ENCODE peak calls at places on chromosomes 4 and X, in nine cellular contexts. T is pancreas, S is WERI-Rb-1, F is cardiac fibroblast, Q is foreskin fibroblast, X is sigmoid colon, E is dorsolateral prefrontal cortex, R is transverse colon, U is neural progenitor cell. Y is an unnamed sample.

GRCh38 chrX:106039920-106040319 is 1.4 kb upstream of the SERPINA7 start:
- DNase-seq in T (no peak), S (no peak), F (peak; percentile 2), Q (no peak), X (no peak), E (no peak), R (no peak), U (peak; percentile 39), Y (no peak)

GRCh38 chrX:17511556-17511955 is 136.6 kb downstream of the NHS start:
- DNase-seq in T (no peak), S (no peak), F (no peak), Q (no peak), X (no peak), E (no peak), R (no peak), U (no peak), Y (peak; percentile 46)

GRCh38 chr4:52588771-52589591 is 70.1 kb downstream of the USP46 start:
- DNase-seq in T (no peak), S (no peak), F (peak; percentile 92), Q (peak; percentile 74), X (no peak), E (no peak), R (no peak), U (no peak), Y (peak; percentile 67)

GRCh38 chr4:21688596-21689265 is 259.8 kb downstream of the KCNIP4 start:
- DNase-seq in T (no peak), S (peak; percentile 39), F (no peak), Q (no peak), X (no peak), E (no peak), R (no peak), U (peak; percentile 4), Y (no peak)

GRCh38 chr4:2954358-2955185 is 8.6 kb downstream of the NOP14 start:
- DNase-seq in T (no peak), S (peak; percentile 74), F (no peak), Q (no peak), X (no peak), E (no peak), R (no peak), U (peak; percentile 46), Y (no peak)

GRCh38 chrX:152245231-152245630 is 106.9 kb upstream of the MAGEA10 start:
- DNase-seq in T (no peak), S (no peak), F (no peak), Q (no peak), X (no peak), E (no peak), R (no peak), U (no peak), Y (no peak)

GRCh38 chr4:76634239-76634638 is 199.2 kb downstream of the SHROOM3 start:
- DNase-seq in T (no peak), S (no peak), F (peak; percentile 85), Q (peak; percentile 66), X (no peak), E (no peak), R (no peak), U (no peak), Y (peak; percentile 92)

GRCh38 chr4:177239878-177240277 is 69.8 kb upstream of the NEIL3 start:
- DNase-seq in T (no peak), S (no peak), F (peak; percentile 18), Q (no peak), X (no peak), E (no peak), R (no peak), U (no peak), Y (no peak)

GRCh38 chrX:129706395-129707072 is 32.2 kb upstream of the XPNPEP2 start:
- DNase-seq in T (no peak), S (no peak), F (no peak), Q (no peak), X (no peak), E (peak; percentile 87), R (no peak), U (no peak), Y (peak; percentile 12)

GRCh38 chr4:87882321-87882720 is 49.6 kb downstream of the MEPE start:
- DNase-seq in T (no peak), S (no peak), F (peak; percentile 24), Q (no peak), X (no peak), E (no peak), R (no peak), U (no peak), Y (peak; percentile 12)

GRCh38 chr4:30068234-30068633 is 651.9 kb upstream of the PCDH7 start:
- DNase-seq in T (no peak), S (no peak), F (peak; percentile 0), Q (no peak), X (peak; percentile 32), E (no peak), R (no peak), U (no peak), Y (no peak)

GRCh38 chrX:12058087-12058486 is 80.2 kb upstream of the FRMPD4 start:
- DNase-seq in T (no peak), S (no peak), F (no peak), Q (no peak), X (no peak), E (no peak), R (no peak), U (no peak), Y (no peak)

GRCh38 chr4:79249879-79250503 is 75.9 kb downstream of the NAA11 start:
- DNase-seq in T (no peak), S (no peak), F (no peak), Q (no peak), X (peak; percentile 50), E (no peak), R (no peak), U (no peak), Y (no peak)

GRCh38 chr4:110609044-110609750 is 13.7 kb downstream of the PITX2 start:
- DNase-seq in T (no peak), S (no peak), F (no peak), Q (no peak), X (no peak), E (no peak), R (no peak), U (peak; percentile 52), Y (no peak)

GRCh38 chrX:42524374-42524773 is 253.6 kb downstream of the PPP1R2C start:
- DNase-seq in T (no peak), S (no peak), F (peak; percentile 53), Q (peak; percentile 40), X (no peak), E (no peak), R (no peak), U (no peak), Y (peak; percentile 74)

GRCh38 chr4:29983890-29984289 is 736.3 kb upstream of the PCDH7 start:
- DNase-seq in T (no peak), S (no peak), F (no peak), Q (no peak), X (no peak), E (no peak), R (no peak), U (no peak), Y (no peak)

GRCh38 chr4:992297-993110 is 700 bp downstream of the SLC26A1 start:
- DNase-seq in T (peak; percentile 90), S (no peak), F (peak; percentile 33), Q (no peak), X (no peak), E (no peak), R (peak; percentile 88), U (no peak), Y (no peak)
- H3K4me3 ChIP-seq in T (no peak overlapping the region), S (no peak overlapping the region), F (no peak overlapping the region), Q (no peak overlapping the region), X (no peak overlapping the region), E (no peak overlapping the region), R (no peak overlapping the region), U (no peak overlapping the region), Y (no peak overlapping the region)

DNA sequence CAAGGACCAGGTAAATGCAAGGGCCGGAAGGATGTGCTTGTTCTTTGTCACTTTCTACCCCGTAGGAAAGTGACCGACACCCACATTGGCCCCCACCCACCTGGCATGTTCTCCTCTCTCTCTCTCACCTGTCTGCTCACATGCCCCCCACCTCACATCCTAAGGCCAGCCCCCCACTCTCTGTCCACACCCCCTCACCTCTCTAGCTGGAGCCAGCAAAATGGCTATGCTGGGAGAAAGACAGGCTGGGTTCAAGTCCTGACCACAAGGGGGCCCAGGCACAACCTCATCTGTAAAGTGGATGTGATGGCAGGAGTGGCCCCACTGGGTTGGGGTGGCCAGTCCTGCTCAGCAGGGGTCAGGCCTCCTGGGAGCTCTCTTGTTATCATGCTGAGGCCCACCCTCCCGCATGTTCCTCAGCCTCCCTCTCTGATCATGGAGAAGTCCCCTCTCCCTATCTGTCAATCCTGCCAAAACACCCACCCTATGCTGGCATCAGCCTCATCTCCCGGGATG is 1.7 kb upstream of the PPP2R2C start:
- DNase-seq in T (no peak), S (peak; percentile 65), F (peak; percentile 19), Q (no peak), X (peak; percentile 42), E (no peak), R (no peak), U (peak; percentile 37), Y (no peak)
- TF ChIP-seq CTCF in T (no peak), S (peak; percentile 82), F (peak; percentile 28), Q (peak; percentile 18), X (no peak), E (peak; percentile 42), R (no peak), U (peak; percentile 52), Y (peak; percentile 8)

DNA sequence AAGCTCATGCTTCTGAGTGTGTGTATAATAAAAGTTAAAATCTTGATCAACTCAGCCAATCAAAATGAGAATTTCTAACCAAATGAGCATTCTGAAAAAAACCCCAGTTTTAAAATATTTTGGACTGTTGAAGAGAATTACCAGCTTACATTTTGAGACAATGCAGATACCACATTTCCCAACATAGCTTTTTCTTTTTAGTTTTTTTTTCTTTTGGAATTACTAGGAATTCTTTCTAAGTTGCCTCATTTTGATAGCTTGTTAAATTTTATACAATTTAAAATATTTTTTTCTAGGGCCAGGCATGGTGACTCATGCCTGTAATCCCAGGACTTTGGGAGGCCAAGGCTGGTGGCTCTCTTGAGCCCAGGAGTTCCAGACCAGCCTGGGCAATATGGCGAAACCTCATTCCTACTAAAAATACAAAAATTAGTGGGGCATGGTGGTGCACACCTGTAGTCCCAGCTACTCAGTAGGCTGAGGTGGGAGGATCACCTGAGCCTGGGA is 2.2 kb downstream of the RP2 start:
- DNase-seq in T (no peak), S (no peak), F (no peak), Q (no peak), X (no peak), E (no peak), R (no peak), U (no peak), Y (peak; percentile 51)
- H3K4me3 ChIP-seq in T (no peak overlapping the region), S (no peak overlapping the region), F (no peak overlapping the region), Q (peak overlapping the region; percentile 78), X (no peak overlapping the region), E (no peak overlapping the region), R (no peak overlapping the region), U (peak overlapping the region; percentile 68), Y (no peak overlapping the region)

DNA sequence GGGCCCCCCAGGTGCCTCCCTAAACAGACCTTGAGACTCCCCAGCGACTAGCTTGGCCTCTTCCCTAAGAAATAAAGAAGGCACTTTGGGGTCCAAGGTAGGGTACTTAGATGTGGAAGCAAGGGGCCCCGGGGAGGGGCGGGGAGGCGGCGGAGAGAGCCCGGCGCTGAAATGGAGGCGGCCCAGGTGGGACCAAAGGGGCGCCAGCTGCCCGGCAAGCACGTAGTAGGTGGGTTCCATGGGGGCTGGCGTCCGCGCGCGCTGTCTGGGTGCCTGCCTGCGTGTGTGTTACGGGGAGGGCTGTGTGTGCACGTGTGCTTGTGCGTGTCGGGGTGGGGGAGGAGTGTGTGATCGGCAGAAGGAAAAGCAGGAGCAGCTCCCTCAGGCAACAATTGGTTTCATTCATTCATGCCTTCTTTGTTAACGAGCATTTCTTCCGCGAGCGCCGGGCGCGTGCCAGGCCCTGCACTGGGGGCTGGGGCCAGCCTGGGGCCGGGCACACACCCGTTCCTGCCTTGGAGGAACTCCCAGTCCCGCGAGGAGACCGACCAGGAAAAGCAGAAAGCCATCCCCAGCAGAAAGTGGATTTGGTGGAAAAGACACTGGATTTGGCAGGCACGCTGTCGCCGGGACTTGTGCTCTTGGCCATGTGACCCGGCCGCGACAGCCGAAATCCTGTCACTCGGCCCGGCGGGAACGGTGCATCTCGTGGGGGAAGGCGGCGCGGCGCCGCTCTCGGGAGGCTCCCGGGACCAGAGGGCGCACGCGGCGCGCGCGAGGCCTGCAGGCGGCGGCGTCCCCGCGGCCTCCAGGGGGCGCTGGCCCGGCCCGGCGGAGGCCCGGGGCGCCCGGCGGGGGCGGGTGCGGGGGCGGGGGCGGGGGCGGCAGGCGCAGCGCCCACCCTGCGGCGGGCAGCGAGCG is 3.3 kb upstream of the DUSP9 start:
- DNase-seq in T (peak; percentile 13), S (peak; percentile 51), F (peak; percentile 8), Q (no peak), X (peak; percentile 56), E (peak; percentile 42), R (no peak), U (peak; percentile 61), Y (no peak)
- TF ChIP-seq CTCF in T (no peak), S (peak; percentile 47), F (no peak), Q (no peak), X (no peak), E (no peak), R (no peak), U (peak; percentile 16), Y (no peak)